ENCODE peak calls at places on chromosome 12, in seven cellular contexts. T is foreskin keratinocyte, S is cardiac muscle cell, L is SW 1271, W is NB4, G is AG10803, K is spleen. A is an unnamed sample.

GRCh38 chr12:100799770-100800169 is 5.2 kb downstream of the ANO4 start:
- DNase-seq in T (peak), S (no peak), L (no peak), W (no peak), G (peak), K (no peak), A (no peak)

GRCh38 chr12:54356951-54357356 is 7.3 kb downstream of the GPR84 start:
- DNase-seq in T (no peak), S (no peak), L (no peak), W (no peak), G (no peak), K (no peak), A (no peak)

GRCh38 chr12:47781479-47782371 is 8.7 kb downstream of the SLC48A1 start:
- DNase-seq in T (peak), S (no peak), L (no peak), W (no peak), G (no peak), K (peak), A (no peak)

GRCh38 chr12:20832911-20833310 is 22.4 kb downstream of the SLCO1B3 start:
- DNase-seq in T (no peak), S (no peak), L (no peak), W (no peak), G (no peak), K (no peak), A (no peak)

GRCh38 chr12:97308576-97309198 is 153.9 kb upstream of the RMST start:
- DNase-seq in T (no peak), S (peak), L (peak), W (peak), G (peak), K (no peak), A (peak)

GRCh38 chr12:121788176-121788818 is 5.2 kb downstream of the RHOF start:
- DNase-seq in T (no peak), S (no peak), L (no peak), W (no peak), G (no peak), K (no peak), A (no peak)

GRCh38 chr12:39905152-39905551 is 200.7 kb downstream of the SLC2A13 start:
- DNase-seq in T (no peak), S (no peak), L (no peak), W (no peak), G (peak), K (no peak), A (no peak)

GRCh38 chr12:62882140-62882539 is 52.8 kb downstream of the PPM1H start:
- DNase-seq in T (no peak), S (no peak), L (no peak), W (no peak), G (no peak), K (no peak), A (no peak)

GRCh38 chr12:21169878-21170472 is 39.0 kb downstream of the SLCO1B1 start:
- DNase-seq in T (no peak), S (peak), L (peak), W (peak), G (peak), K (no peak), A (peak)

GRCh38 chr12:5969974-5970690 is 25.1 kb upstream of the ANO2 start:
- DNase-seq in T (no peak), S (no peak), L (no peak), W (no peak), G (no peak), K (no peak), A (no peak)

GRCh38 chr12:110531741-110532333 is 29.7 kb downstream of the RAD9B start:
- DNase-seq in T (no peak), S (no peak), L (no peak), W (peak), G (peak), K (no peak), A (no peak)

GRCh38 chr12:23217158-23217557 is 592.2 kb downstream of the ETNK1 start:
- DNase-seq in T (no peak), S (no peak), L (no peak), W (peak), G (no peak), K (no peak), A (no peak)

GRCh38 chr12:68919581-68920239 is 13.3 kb downstream of the CPM start:
- DNase-seq in T (no peak), S (no peak), L (no peak), W (no peak), G (no peak), K (no peak), A (no peak)

GRCh38 chr12:123106640-123107359 is 44.1 kb downstream of the PITPNM2 start:
- DNase-seq in T (no peak), S (no peak), L (no peak), W (peak), G (no peak), K (peak), A (peak)

GRCh38 chr12:54385251-54385914 is 850 bp upstream of the ZNF385A start:
- DNase-seq in T (no peak), S (no peak), L (no peak), W (peak), G (no peak), K (peak), A (no peak)

A was measured in KBM-7.